ENCODE peak calls at places on chromosomes 13 and 19, in six cellular contexts. P is neural progenitor cell, B is HCT116, S is GM23248, X is SK-N-SH, Q is MM.1S. H is an unnamed sample.

GRCh38 chr19:7738023-7738422 is 6.1 kb upstream of the CLEC4G start:
- DNase-seq in S (no peak), B (no peak), P (no peak), Q (no peak), X (no peak), H (no peak)

GRCh38 chr19:8877854-8878705 is 45.9 kb downstream of the MBD3L1 start:
- DNase-seq in Q (no peak), X (peak), P (peak), B (peak), S (no peak), H (peak)

GRCh38 chr13:24606486-24607170 is 73.6 kb upstream of the ATP12A start:
- DNase-seq in Q (no peak), P (no peak), X (peak), B (no peak), S (no peak), H (no peak)

GRCh38 chr13:51158923-51159322 is 47.8 kb upstream of the C13orf42 start:
- DNase-seq in B (no peak), S (peak), P (no peak), Q (no peak), X (no peak), H (no peak)

GRCh38 chr13:50128406-50129048 is 113.3 kb downstream of the KCNRG start:
- DNase-seq in X (no peak), B (no peak), Q (peak), P (peak), S (no peak), H (no peak)

GRCh38 chr13:46168341-46168740 is 13.6 kb downstream of the LCP1 start:
- DNase-seq in X (no peak), S (peak), P (no peak), Q (no peak), B (no peak), H (no peak)

GRCh38 chr13:94252209-94252608 is 227.3 kb downstream of the DCT start:
- DNase-seq in X (no peak), Q (no peak), B (no peak), P (no peak), S (no peak), H (no peak)

GRCh38 chr19:961866-962620 is 22.1 kb upstream of the WDR18 start:
- DNase-seq in X (no peak), P (no peak), S (peak), B (no peak), Q (no peak), H (peak)

GRCh38 chr13:112692586-112692985 is 2.7 kb downstream of the ATP11A start:
- DNase-seq in S (no peak), X (peak), B (no peak), P (no peak), Q (no peak), H (no peak)

GRCh38 chr19:57302020-57302465 is 18.2 kb upstream of the ZNF543 start:
- DNase-seq in B (no peak), Q (no peak), X (no peak), P (no peak), S (peak), H (peak)

GRCh38 chr13:98141938-98142426 is 912 bp upstream of the FARP1 start:
- DNase-seq in X (peak), P (peak), Q (no peak), S (no peak), B (no peak), H (no peak)

GRCh38 chr19:48341006-48341405 is 15.7 kb downstream of the EMP3 start:
- DNase-seq in S (peak), X (peak), B (no peak), P (no peak), Q (no peak), H (peak)

GRCh38 chr13:63463782-63464610 is 2048.3 kb upstream of the PCDH20 start:
- DNase-seq in S (no peak), P (no peak), B (no peak), X (no peak), Q (no peak), H (no peak)

GRCh38 chr13:51373451-51373850 is 34.0 kb downstream of the SERPINE3 start:
- DNase-seq in S (no peak), X (no peak), B (no peak), Q (no peak), P (no peak), H (no peak)

GRCh38 chr13:70884196-70884595 is 775.9 kb upstream of the KLHL1 start:
- DNase-seq in Q (no peak), P (no peak), S (no peak), B (no peak), X (no peak), H (no peak)

GRCh38 chr19:5186293-5187050 is 154.1 kb downstream of the PTPRS start:
- DNase-seq in P (no peak), S (peak), X (no peak), B (no peak), Q (no peak), H (no peak)

GRCh38 chr19:56988271-56988670 is 131.5 kb upstream of the USP29 start:
- DNase-seq in S (no peak), B (no peak), X (no peak), Q (no peak), P (no peak), H (no peak)

GRCh38 chr13:50392977-50393376 is 377.7 kb downstream of the KCNRG start:
- DNase-seq in B (no peak), S (peak), Q (no peak), X (no peak), P (no peak), H (no peak)

GRCh38 chr19:56966225-56966696 is 125.7 kb upstream of the PEG3 start:
- DNase-seq in X (peak), P (no peak), Q (no peak), S (no peak), B (no peak), H (no peak)

GRCh38 chr13:100423375-100423774 is 165.2 kb downstream of the GGACT start:
- DNase-seq in Q (no peak), B (no peak), P (no peak), S (peak), X (no peak), H (no peak)

GRCh38 chr19:29851769-29852521 is 40.2 kb downstream of the CCNE1 start:
- DNase-seq in Q (no peak), B (no peak), X (no peak), P (no peak), S (no peak), H (no peak)

GRCh38 chr13:31213681-31214289 is 14.0 kb downstream of the B3GLCT start:
- DNase-seq in B (no peak), X (no peak), P (no peak), Q (no peak), S (peak), H (no peak)

GRCh38 chr13:21884299-21884878 is 213.5 kb downstream of the FGF9 start:
- DNase-seq in B (no peak), P (no peak), S (no peak), X (no peak), Q (no peak), H (no peak)

GRCh38 chr19:14146789-14147216 is 10.4 kb upstream of the ASF1B start:
- DNase-seq in S (peak), Q (no peak), P (no peak), B (no peak), X (no peak), H (peak)

GRCh38 chr19:41706741-41707501 is 1.5 kb upstream of the CEACAM5 start:
- DNase-seq in P (peak), X (peak), S (peak), B (peak), Q (peak), H (peak)
- H3K4me3 ChIP-seq in P (no peak), X (no peak), S (no peak), B (peak), Q (peak), H (peak)

GRCh38 chr19:10695401-10696398 is 5.5 kb upstream of the QTRT1 start:
- DNase-seq in P (peak), X (peak), B (peak), S (peak), Q (peak), H (peak)

GRCh38 chr19:10694706-10695105 is 6.5 kb upstream of the QTRT1 start:
- DNase-seq in X (no peak), S (peak), Q (no peak), B (no peak), P (no peak), H (no peak)

GRCh38 chr19:10701955-10702307 is 692 bp downstream of the QTRT1 start:
- DNase-seq in P (peak), B (no peak), S (peak), X (peak), Q (peak), H (peak)

DNA sequence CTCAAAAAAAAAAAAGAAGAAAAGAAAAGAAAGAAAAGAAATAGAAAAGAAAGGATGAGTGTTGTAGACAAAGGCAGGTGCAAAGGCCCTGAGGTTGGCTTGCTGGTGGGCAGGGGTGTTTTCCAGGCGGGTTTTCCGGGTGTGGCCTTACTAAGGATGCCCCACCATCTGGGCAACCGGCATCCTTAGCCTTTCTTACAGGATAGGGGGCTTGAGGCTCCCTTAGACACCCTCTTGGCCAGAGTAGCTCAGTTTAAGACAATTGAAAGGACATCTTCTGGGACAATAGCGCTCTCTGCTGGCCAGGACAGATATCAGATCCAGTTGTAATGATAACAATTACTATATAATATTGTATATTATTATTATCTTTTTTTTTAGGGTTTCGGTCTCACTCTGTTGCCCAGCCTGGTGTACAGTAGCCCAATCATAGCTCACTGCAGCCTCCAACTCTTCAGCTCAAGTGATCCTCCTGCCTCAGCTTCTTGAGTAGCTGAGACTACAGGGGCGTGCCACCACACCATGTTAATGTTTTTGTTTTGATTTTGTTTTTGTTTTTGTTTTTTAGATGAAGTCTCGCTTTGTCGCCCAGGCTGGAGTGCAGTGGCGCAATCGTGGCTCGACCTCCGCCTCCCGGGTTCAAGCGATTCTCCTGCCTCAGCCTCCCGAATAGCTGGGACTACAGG is 1.4 kb upstream of the QTRT1 start:
- DNase-seq in B (peak), Q (peak), X (peak), S (peak), P (peak), H (peak)
- TF ChIP-seq EZH2phosphoT487 in B (no peak), Q (no peak), X (no peak), S (no peak), P (no peak), H (no peak)

DNA sequence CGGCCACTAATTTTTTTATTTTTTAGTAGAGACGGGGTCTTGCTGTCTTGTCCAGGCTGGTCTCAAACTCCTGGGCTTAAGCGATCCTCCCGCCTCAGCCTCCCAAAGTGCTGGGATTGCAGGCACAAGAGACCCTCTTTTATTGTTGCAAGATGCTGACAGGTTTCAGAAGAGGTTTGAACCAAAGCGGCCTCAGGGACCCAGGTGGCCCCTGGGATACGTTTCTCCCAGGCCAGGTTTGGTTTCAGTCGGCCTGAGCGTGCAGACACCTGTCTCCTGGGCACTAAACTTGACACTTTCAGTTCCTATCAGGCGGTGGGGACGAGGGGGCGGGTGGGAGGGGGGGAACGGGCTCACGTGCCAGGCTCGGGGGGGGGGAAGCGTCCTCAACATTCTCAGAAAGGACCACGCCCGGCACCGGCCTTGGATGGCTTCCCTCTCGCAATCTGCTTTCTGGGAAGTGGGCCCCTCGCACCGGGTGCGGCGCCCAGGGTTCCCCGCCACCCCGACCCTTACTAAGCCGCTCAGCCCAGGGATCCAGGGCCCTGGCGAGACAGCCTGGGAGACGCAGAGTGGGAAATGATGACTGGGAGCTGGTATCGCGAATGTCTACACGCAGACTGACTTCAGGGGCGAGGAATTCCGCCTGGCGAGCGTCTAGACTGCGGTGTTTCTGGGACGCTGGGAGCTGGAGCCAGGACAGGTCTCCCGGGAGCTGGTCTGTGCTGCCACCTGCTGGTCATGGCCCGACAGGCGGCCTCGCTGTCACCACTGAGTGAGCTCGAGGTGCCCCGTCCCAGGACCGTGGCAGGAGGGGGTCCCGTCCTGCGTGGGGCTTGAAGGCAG is 91.6 kb downstream of the GNG7 start:
- DNase-seq in P (peak), X (peak), Q (peak), B (peak), S (peak), H (peak)
- H3K9ac ChIP-seq in P (no peak), X (peak), Q (peak), B (peak), S (peak), H (peak)

GRCh38 chr19:10095948-10096614 is 6.4 kb downstream of the ANGPTL6 start:
- DNase-seq in S (peak), B (peak), P (peak), X (peak), Q (peak), H (peak)
- H3K4me3 ChIP-seq in S (peak), B (no peak), P (peak), X (peak), Q (peak), H (peak)

H was measured in PC-3.